ENCODE peak calls at places on chromosomes 2 and 18, in seven cellular contexts. Q is WTC11, J is GM23338, S is neural progenitor cell, A is AG09319, T is endothelial cell, F is stomach. N is an unnamed sample.

GRCh38 chr2:204888222-204888621 is 342.9 kb downstream of the PARD3B start:
- DNase-seq in A (no peak), Q (no peak), T (no peak), J (no peak), S (no peak), F (no peak), N (no peak)

GRCh38 chr2:26577442-26578433 is 63.4 kb downstream of the CIB4 start:
- DNase-seq in S (peak; percentile 89), T (peak; percentile 84), Q (peak; percentile 80), F (peak; percentile 75), J (peak; percentile 87), A (peak; percentile 8), N (peak; percentile 84)

GRCh38 chr2:148927010-148927409 is 52.0 kb downstream of the KIF5C start:
- DNase-seq in S (no peak), J (no peak), T (no peak), Q (no peak), F (no peak), A (no peak), N (no peak)

GRCh38 chr2:76932550-76932949 is 589.6 kb downstream of the LRRTM4 start:
- DNase-seq in F (no peak), Q (no peak), S (no peak), J (no peak), T (no peak), A (no peak), N (no peak)

GRCh38 chr2:10620481-10620880 is 69.3 kb downstream of the NOL10 start:
- DNase-seq in T (no peak), J (no peak), A (peak; percentile 40), Q (no peak), F (no peak), S (no peak), N (no peak)

GRCh38 chr2:218261424-218262273 is 834 bp downstream of the GPBAR1 start:
- DNase-seq in F (no peak), T (no peak), Q (no peak), J (peak; percentile 34), A (no peak), S (peak; percentile 23), N (peak; percentile 69)

GRCh38 chr2:215793747-215794595 is 219.4 kb downstream of the MREG start:
- DNase-seq in F (peak; percentile 59), A (peak; percentile 68), J (no peak), T (no peak), Q (no peak), S (no peak), N (no peak)

GRCh38 chr2:235518317-235519090 is 24.7 kb downstream of the AGAP1 start:
- DNase-seq in J (no peak), F (no peak), S (no peak), T (no peak), A (no peak), Q (no peak), N (no peak)

GRCh38 chr2:119478188-119479065 is 45.9 kb downstream of the SCTR start:
- DNase-seq in A (no peak), J (no peak), S (no peak), Q (no peak), F (peak; percentile 20), T (no peak), N (no peak)

GRCh38 chr18:25953111-25953510 is 137.3 kb downstream of the SS18 start:
- DNase-seq in A (no peak), J (no peak), F (no peak), S (no peak), Q (no peak), T (no peak), N (no peak)

GRCh38 chr2:170845343-170845742 is 28.7 kb downstream of the GAD1 start:
- DNase-seq in T (peak; percentile 58), Q (peak; percentile 77), A (no peak), J (peak; percentile 84), S (peak; percentile 55), F (no peak), N (peak; percentile 35)

GRCh38 chr18:62445386-62445917 is 77.4 kb upstream of the ZCCHC2 start:
- DNase-seq in F (no peak), S (no peak), T (no peak), A (no peak), J (no peak), Q (no peak), N (no peak)

GRCh38 chr2:74481432-74481831 is 1.4 kb downstream of the CCDC142 start:
- DNase-seq in A (no peak), S (no peak), T (no peak), J (no peak), Q (no peak), F (no peak), N (no peak)

GRCh38 chr2:99488999-99489757 is 639 bp downstream of the REV1 start:
- DNase-seq in S (peak; percentile 84), Q (peak; percentile 54), T (peak; percentile 45), F (peak; percentile 70), A (no peak), J (peak; percentile 62), N (peak; percentile 74)

GRCh38 chr2:14712091-14712490 is 79.6 kb downstream of the LRATD1 start:
- DNase-seq in J (no peak), Q (no peak), S (no peak), F (no peak), T (no peak), A (no peak), N (no peak)

DNA sequence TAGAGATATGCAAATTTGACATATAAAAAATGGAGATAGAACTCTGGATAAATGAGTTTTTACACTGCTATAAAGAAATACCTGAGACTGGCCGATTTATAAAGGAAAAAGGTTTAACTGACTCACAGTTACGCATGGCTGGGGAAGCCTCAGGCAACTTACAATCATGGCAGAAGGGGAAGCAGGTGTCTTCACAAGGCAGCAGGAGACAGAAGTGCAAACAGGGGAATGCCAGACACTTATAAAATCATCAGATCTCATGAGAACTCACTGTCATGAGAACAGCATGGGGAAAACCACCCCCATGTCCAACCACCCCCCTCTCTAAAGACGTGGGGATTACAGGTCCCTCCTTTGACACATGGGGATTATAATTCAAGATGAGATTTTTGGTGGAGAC is 1540.2 kb upstream of the SLC39A10 start:
- DNase-seq in A (no peak), T (no peak), F (no peak), J (no peak), Q (no peak), S (no peak), N (peak; percentile 77)
- TF ChIP-seq CTCF in A (no peak), T (no peak), F (no peak), J (no peak), Q (no peak), S (no peak), N (no peak)

DNA sequence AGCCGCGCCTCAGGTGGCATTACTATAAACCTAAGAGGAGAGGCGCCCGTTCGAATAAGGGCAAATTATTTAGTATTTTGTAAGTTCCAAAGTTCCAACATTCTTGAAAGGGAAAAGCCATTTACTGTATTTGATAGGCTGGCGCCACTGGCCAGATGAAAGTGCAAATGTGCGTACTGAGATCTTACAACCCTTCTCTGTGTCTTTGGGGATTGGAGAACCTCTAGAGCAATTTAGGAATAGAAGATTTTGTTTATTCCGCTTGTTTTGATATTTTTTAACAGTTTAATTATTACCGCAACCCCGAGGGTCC is 467 bp upstream of the WDR35 start:
- DNase-seq in Q (no peak), F (no peak), T (no peak), A (no peak), J (no peak), S (no peak), N (no peak)
- TF ChIP-seq CTCF in Q (no peak), F (no peak), T (no peak), A (no peak), J (no peak), S (no peak), N (no peak)

GRCh38 chr18:43596106-43596712 is 318.9 kb upstream of the SYT4 start:
- DNase-seq in T (no peak), S (peak; percentile 13), J (no peak), Q (no peak), A (no peak), F (no peak), N (no peak)
- TF ChIP-seq CTCF in T (peak; percentile 40), S (peak; percentile 62), J (peak; percentile 50), Q (no peak), A (peak; percentile 54), F (no peak), N (peak; percentile 30)

DNA sequence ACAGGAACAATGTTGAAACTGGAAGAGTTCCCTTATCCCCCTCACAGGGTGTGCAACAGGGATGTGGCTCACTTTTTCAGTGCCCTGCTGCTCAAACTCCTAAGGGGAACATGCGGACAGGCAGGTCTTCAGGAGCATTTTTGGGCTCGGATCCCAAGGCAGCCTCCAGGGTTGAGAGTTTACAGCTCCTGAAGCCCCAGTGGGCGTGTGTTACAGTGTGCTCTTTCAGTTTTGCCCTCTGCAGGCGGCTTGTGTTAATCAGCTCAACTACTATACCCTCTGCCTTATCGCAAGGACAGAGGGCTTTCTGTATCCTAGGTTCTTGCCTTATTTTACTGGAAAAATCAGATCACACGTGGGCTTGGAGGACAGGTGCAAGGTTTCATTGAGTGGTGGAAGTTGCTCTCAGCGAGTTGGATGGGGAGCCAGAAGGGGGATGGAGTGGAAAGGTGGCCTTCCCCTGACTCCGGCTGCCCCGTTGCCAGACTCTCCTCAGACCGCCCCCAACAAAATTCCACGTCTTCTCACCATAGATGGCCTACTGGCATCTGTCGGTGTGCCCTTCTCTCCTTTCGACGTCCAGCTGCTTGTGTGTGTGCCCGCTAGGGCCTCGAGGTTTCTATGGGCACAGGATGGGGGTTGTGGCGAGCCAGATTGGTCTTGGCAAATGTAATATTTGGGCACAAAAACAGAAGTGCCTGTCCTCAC is 541.9 kb downstream of the TMX3 start:
- DNase-seq in J (peak; percentile 79), S (peak; percentile 59), A (no peak), F (no peak), T (peak; percentile 18), Q (peak; percentile 54), N (no peak)
- TF ChIP-seq CTCF in J (peak; percentile 46), S (peak; percentile 32), A (no peak), F (no peak), T (no peak), Q (no peak), N (no peak)

GRCh38 chr18:35780937-35781336 is 191.5 kb upstream of the RMP24 start:
- DNase-seq in A (no peak), Q (no peak), S (no peak), T (no peak), F (no peak), J (peak; percentile 48), N (no peak)

GRCh38 chr18:35778850-35779634 is 193.4 kb upstream of the RMP24 start:
- DNase-seq in T (no peak), F (no peak), A (no peak), Q (no peak), S (no peak), J (no peak), N (no peak)

GRCh38 chr18:35776481-35776880 is 194.9 kb downstream of the GALNT1 start:
- DNase-seq in T (no peak), A (no peak), S (no peak), Q (no peak), J (no peak), F (no peak), N (no peak)

GRCh38 chr18:35775887-35776286 is 194.3 kb downstream of the GALNT1 start:
- DNase-seq in S (peak; percentile 63), F (no peak), Q (no peak), A (no peak), J (peak; percentile 59), T (no peak), N (no peak)

DNA sequence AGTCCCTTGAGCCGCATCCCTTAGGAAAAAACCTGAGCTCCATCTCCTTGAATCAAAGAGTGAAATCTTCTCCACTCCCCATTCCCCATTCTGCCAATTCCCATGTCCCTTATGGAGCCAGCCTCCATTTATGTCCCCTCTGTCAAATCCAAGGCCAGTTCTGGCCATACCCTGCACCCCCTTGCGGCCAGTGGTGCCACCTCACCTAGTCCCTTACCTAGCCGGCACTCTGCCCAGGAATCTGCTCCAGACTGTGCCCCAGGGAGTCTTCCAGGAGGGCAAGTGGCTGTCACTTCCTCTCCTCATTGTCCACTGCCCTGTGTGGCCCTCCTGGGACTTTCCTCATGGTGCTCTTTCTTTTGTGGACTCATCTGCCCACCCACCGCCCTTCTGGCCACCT is 195.4 kb upstream of the RMP24 start:
- DNase-seq in S (no peak), J (peak; percentile 41), F (no peak), T (no peak), A (no peak), Q (peak; percentile 29), N (no peak)
- TF ChIP-seq CTCF in S (no peak), J (peak; percentile 50), F (no peak), T (no peak), A (no peak), Q (no peak), N (no peak)